ENCODE peak calls at places on chromosomes 6 and 20, in five cellular contexts. W, O, E, Q and T are unnamed samples.

GRCh38 chr6:160456214-160456546 is 108.0 kb downstream of the SLC22A3 start:
- DNase-seq in W (no peak), O (no peak), E (no peak), Q (no peak), T (no peak)

GRCh38 chr20:35578469-35578868 is 36.6 kb downstream of the ERGIC3 start:
- DNase-seq in W (no peak), O (no peak), E (no peak), Q (no peak), T (no peak)

GRCh38 chr6:139647001-139647400 is 272.6 kb upstream of the CITED2 start:
- DNase-seq in W (no peak), O (no peak), E (no peak), Q (no peak), T (no peak)

GRCh38 chr6:128036808-128037570 is 136.1 kb upstream of the THEMIS start:
- DNase-seq in W (no peak), O (no peak), E (no peak), Q (no peak), T (no peak)

GRCh38 chr6:100657678-100658330 is 193.1 kb upstream of the SIM1 start:
- DNase-seq in W (no peak), O (no peak), E (no peak), Q (no peak), T (no peak)

GRCh38 chr20:47332381-47333206 is 23.9 kb downstream of the ZMYND8 start:
- DNase-seq in W (no peak), O (no peak), E (no peak), Q (no peak), T (no peak)

GRCh38 chr20:24762371-24762770 is 186.7 kb upstream of the CST7 start:
- DNase-seq in W (no peak), O (no peak), E (no peak), Q (no peak), T (no peak)

GRCh38 chr20:33046412-33046811 is 7.3 kb upstream of the BPIFB3 start:
- DNase-seq in W (no peak), O (no peak), E (no peak), Q (no peak), T (no peak)

GRCh38 chr20:63035284-63036185 is 28.8 kb upstream of the BHLHE23 start:
- DNase-seq in W (no peak), O (no peak), E (no peak), Q (no peak), T (no peak)

GRCh38 chr6:63537126-63537958 is 34.9 kb upstream of the LOC128125822 start:
- DNase-seq in W (peak; percentile 19), O (no peak), E (no peak), Q (no peak), T (no peak)

GRCh38 chr6:109455502-109456282 is at the start of gene MICAL1:
- DNase-seq in W (peak; percentile 83), O (peak; percentile 90), E (no peak), Q (no peak), T (peak; percentile 64)

GRCh38 chr6:141764388-141764787 is 368.3 kb upstream of the GJE1 start:
- DNase-seq in W (no peak), O (no peak), E (no peak), Q (no peak), T (no peak)

GRCh38 chr6:162940426-162940825 is 212.7 kb downstream of the PACRG start:
- DNase-seq in W (no peak), O (no peak), E (no peak), Q (no peak), T (no peak)

GRCh38 chr6:117188627-117189201 is 76.6 kb upstream of the VGLL2 start:
- DNase-seq in W (no peak), O (no peak), E (no peak), Q (no peak), T (no peak)

GRCh38 chr20:64041781-64042771 is 6.1 kb downstream of the C20orf204 start:
- DNase-seq in W (no peak), O (no peak), E (no peak), Q (no peak), T (no peak)

GRCh38 chr6:14943116-14943515 is 302.8 kb upstream of the JARID2 start:
- DNase-seq in W (no peak), O (no peak), E (no peak), Q (no peak), T (no peak)

GRCh38 chr6:2891768-2892170 is 11.3 kb downstream of the SERPINB9 start:
- DNase-seq in W (no peak), O (peak; percentile 90), E (peak; percentile 46), Q (no peak), T (no peak)

GRCh38 chr20:45254867-45255266 is 503 bp upstream of the SLPI start:
- DNase-seq in W (no peak), O (no peak), E (no peak), Q (no peak), T (peak; percentile 7)

GRCh38 chr6:136890986-136891385 is 31.1 kb upstream of the SLC35D3 start:
- DNase-seq in W (no peak), O (no peak), E (no peak), Q (no peak), T (no peak)

GRCh38 chr20:13029687-13030510 is 21.1 kb downstream of the SPTLC3 start:
- DNase-seq in W (peak; percentile 46), O (peak; percentile 15), E (no peak), Q (no peak), T (no peak)

GRCh38 chr6:113301651-113302050 is 555.5 kb upstream of the MARCKS start:
- DNase-seq in W (no peak), O (no peak), E (no peak), Q (no peak), T (no peak)

GRCh38 chr20:8148501-8148900 is 16.4 kb downstream of the PLCB1 start:
- DNase-seq in W (no peak), O (no peak), E (no peak), Q (no peak), T (no peak)

GRCh38 chr6:52020961-52021570 is 66.3 kb downstream of the PKHD1 start:
- DNase-seq in W (no peak), O (no peak), E (no peak), Q (no peak), T (no peak)

GRCh38 chr6:147935656-147936055 is 407.0 kb upstream of the SASH1 start:
- DNase-seq in W (no peak), O (no peak), E (no peak), Q (no peak), T (no peak)

GRCh38 chr6:45495404-45496084 is 117.8 kb upstream of the SUPT3H start:
- DNase-seq in W (no peak), O (no peak), E (no peak), Q (no peak), T (no peak)

GRCh38 chr6:43807228-43808061 is 37.4 kb downstream of the VEGFA start:
- DNase-seq in W (no peak), O (no peak), E (no peak), Q (no peak), T (no peak)

GRCh38 chr20:57769756-57770155 is 59.9 kb upstream of the PMEPA1 start:
- DNase-seq in W (no peak), O (no peak), E (no peak), Q (no peak), T (no peak)

GRCh38 chr6:169165561-169166300 is 87.9 kb downstream of the THBS2 start:
- DNase-seq in W (no peak), O (no peak), E (no peak), Q (no peak), T (no peak)

GRCh38 chr20:3660262-3661059 is 2.7 kb downstream of the GFRA4 start:
- DNase-seq in W (no peak), O (no peak), E (no peak), Q (no peak), T (no peak)

GRCh38 chr6:10312445-10312844 is 102.4 kb downstream of the TFAP2A start:
- DNase-seq in W (peak; percentile 22), O (no peak), E (no peak), Q (no peak), T (no peak)

GRCh38 chr20:33273117-33273851 is 9.7 kb upstream of the BPIFB1 start:
- DNase-seq in W (no peak), O (no peak), E (no peak), Q (no peak), T (no peak)